ENCODE peak calls at places on chromosomes 2 and 18, in six cellular contexts. Z is activated CD8-positive, alpha-beta T cell treated with anti-CD3 and anti-CD28 coated beads for 36 hours; K is Calu3; D is tibial artery; E is dorsolateral prefrontal cortex; V is K562. H is an unnamed sample.
A peak's percentile ranks its signal among the peaks of the same experiment; 100 is the strongest.

GRCh38 chr18:43271593-43272432 is 5.5 kb downstream of the SYT4 start:
- DNase-seq in Z (peak; percentile 17), K (peak; percentile 46), D (no peak), E (no peak), V (peak; percentile 34), H (no peak)

GRCh38 chr2:213261237-213261636 is 23.0 kb upstream of the SPAG16 start:
- DNase-seq in Z (no peak), K (no peak), D (no peak), E (no peak), V (no peak), H (no peak)

GRCh38 chr18:58051765-58052460 is 7.9 kb downstream of the NEDD4L start:
- DNase-seq in Z (no peak), K (no peak), D (no peak), E (no peak), V (peak; percentile 27), H (no peak)

GRCh38 chr18:52907942-52908341 is 567.9 kb downstream of the DCC start:
- DNase-seq in Z (no peak), K (no peak), D (no peak), E (no peak), V (no peak), H (no peak)

GRCh38 chr2:82023710-82024109 is 1719.2 kb upstream of the LRRTM1 start:
- DNase-seq in Z (no peak), K (no peak), D (no peak), E (no peak), V (no peak), H (no peak)

GRCh38 chr2:239979243-239980023 is 45.7 kb downstream of the NDUFA10 start:
- DNase-seq in Z (no peak), K (no peak), D (no peak), E (peak; percentile 54), V (no peak), H (no peak)

GRCh38 chr2:133130548-133131246 is 437.6 kb downstream of the NCKAP5 start:
- DNase-seq in Z (no peak), K (no peak), D (no peak), E (no peak), V (no peak), H (no peak)

GRCh38 chr2:106827178-106827577 is 58.8 kb downstream of the ST6GAL2 start:
- DNase-seq in Z (no peak), K (no peak), D (no peak), E (no peak), V (no peak), H (no peak)

GRCh38 chr2:11665028-11665427 is 5.0 kb downstream of the NTSR2 start:
- DNase-seq in Z (no peak), K (no peak), D (no peak), E (no peak), V (no peak), H (no peak)

GRCh38 chr2:207930747-207931146 is 94.6 kb downstream of the PLEKHM3 start:
- DNase-seq in Z (no peak), K (peak; percentile 36), D (no peak), E (no peak), V (no peak), H (no peak)

GRCh38 chr2:226707500-226707899 is 92.1 kb downstream of the IRS1 start:
- DNase-seq in Z (no peak), K (no peak), D (no peak), E (no peak), V (no peak), H (no peak)

GRCh38 chr2:24969784-24970183 is 2.0 kb downstream of the DNAJC27 start:
- DNase-seq in Z (no peak), K (no peak), D (no peak), E (no peak), V (no peak), H (no peak)

GRCh38 chr2:174180165-174180724 is 68.1 kb downstream of the OLA1 start:
- DNase-seq in Z (no peak), K (no peak), D (no peak), E (no peak), V (peak; percentile 75), H (no peak)
- TF ChIP-seq CTCF in Z (no peak), K (no peak), D (no peak), E (no peak), V (peak; percentile 41), H (peak; percentile 50)

GRCh38 chr2:172048996-172049503 is 36.3 kb upstream of the DLX1 start:
- DNase-seq in Z (no peak), K (no peak), D (no peak), E (no peak), V (peak; percentile 50), H (no peak)
- TF ChIP-seq CTCF in Z (no peak), K (no peak), D (no peak), E (no peak), V (no peak), H (no peak)

GRCh38 chr2:232843860-232844259 is 26.2 kb upstream of the SNORC start:
- DNase-seq in Z (no peak), K (no peak), D (no peak), E (peak; percentile 25), V (no peak), H (no peak)
- TF ChIP-seq CTCF in Z (no peak), K (no peak), D (no peak), E (no peak), V (no peak), H (peak; percentile 52)

DNA sequence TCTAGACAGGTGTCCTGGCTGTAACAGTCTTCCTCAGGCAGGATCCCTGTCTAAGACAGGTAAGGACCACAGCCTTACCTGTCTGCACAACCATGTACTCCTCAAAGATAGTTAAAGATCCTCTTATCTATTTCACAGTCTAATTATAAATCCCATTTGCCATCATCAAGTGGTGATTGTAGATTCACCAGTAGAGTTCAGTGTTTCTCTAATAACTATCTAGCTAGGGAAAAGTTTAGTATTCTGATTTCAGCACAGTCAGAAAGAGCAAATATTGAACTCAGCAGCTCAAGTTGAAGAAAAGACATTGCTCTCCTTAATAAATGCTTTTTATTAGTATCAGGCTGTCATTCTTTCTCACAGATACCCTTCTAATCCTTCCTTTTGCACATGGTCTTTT is 1305.5 kb upstream of the NXPH2 start:
- DNase-seq in Z (no peak), K (no peak), D (no peak), E (no peak), V (no peak), H (no peak)
- TF ChIP-seq CTCF in Z (no peak), K (no peak), D (peak; percentile 17), E (no peak), V (no peak), H (peak; percentile 78)

DNA sequence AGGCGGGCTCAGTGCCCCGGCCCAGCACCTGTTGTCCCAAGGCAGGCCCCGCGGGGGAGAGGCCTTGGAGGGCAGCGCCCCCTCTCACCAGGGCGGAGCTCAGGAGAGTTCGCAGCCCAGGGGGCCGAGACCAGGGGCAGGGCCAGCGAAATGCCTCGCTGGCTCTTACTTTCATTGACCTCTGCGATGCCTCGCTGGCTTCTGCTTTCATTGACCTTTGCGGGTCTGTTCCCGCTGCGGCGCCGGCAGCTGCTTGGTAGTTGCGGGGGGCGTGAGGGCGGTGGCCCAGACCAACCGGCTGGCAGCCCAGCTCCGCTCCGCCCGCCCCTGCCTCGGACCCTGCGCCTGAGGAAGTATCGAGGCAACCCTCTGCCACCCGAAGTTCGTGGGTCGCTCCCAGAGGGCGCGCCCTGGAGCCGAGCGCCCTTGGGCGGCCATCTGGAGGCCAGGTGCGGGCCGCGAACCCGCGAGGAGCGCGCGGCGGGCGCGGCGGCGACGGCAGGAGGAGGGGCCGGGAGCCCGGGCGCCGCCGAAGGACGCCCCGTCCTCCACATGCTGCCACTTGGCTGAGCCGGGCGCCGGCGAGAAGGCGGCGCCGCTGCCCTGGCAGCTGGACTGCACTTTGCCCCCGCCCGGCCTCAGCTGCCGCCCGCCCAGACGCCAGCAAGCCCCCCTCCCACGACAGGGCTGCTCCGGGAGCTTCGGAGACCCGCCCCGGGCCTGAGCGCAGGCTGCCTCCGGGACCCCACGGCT is 118.0 kb upstream of the MSTN start:
- DNase-seq in Z (peak; percentile 29), K (peak; percentile 79), D (no peak), E (peak; percentile 60), V (peak; percentile 88), H (peak; percentile 82)
- TF ChIP-seq CTCF in Z (no peak), K (peak; percentile 82), D (no peak), E (no peak), V (peak; percentile 75), H (peak; percentile 71)

DNA sequence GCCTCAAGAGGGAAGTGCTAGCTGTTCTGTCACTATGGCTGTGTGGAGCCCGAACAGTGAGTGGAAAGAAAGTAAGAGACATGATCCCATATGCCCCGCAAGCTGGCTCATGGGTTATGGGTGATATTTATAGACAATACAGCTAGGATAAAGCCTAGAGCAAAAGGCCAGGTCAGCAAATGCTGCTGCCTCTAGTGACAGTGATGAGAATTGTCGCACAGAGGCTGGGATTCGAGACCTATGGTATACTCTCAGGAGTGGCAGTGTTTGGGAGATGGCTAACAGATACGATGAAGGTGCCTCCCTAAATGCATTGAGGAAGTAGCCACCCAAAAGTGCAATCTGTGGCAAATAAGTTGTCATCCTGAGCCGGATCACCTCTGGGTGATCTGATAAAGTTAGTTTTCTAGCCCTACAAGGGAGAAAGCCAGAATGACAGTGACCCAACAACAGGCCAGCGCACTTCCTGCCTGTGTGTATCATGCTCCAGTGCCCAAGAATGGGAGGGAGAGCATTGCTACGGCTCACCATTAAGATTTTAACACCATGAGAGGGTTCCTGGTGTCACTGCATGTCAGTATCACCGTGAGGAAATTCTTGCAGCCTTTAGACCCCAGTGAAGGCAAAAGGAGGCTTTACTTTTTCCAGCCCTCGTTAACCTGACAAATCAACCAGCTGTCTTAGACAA is 92.3 kb upstream of the TGFA start:
- DNase-seq in Z (no peak), K (no peak), D (no peak), E (no peak), V (peak; percentile 23), H (no peak)
- TF ChIP-seq CTCF in Z (peak; percentile 21), K (no peak), D (no peak), E (no peak), V (peak; percentile 43), H (no peak)

GRCh38 chr2:148513425-148513824 is 131.1 kb upstream of the EPC2 start:
- DNase-seq in Z (no peak), K (no peak), D (no peak), E (no peak), V (no peak), H (no peak)

GRCh38 chr2:148508878-148509702 is 135.5 kb upstream of the EPC2 start:
- DNase-seq in Z (peak; percentile 95), K (peak; percentile 90), D (peak; percentile 81), E (peak; percentile 69), V (peak; percentile 87), H (no peak)

GRCh38 chr2:148507970-148508369 is 136.6 kb upstream of the EPC2 start:
- DNase-seq in Z (no peak), K (no peak), D (no peak), E (no peak), V (no peak), H (no peak)

GRCh38 chr2:148511883-148512282 is 132.7 kb upstream of the EPC2 start:
- DNase-seq in Z (no peak), K (no peak), D (no peak), E (no peak), V (no peak), H (no peak)

GRCh38 chr2:148509703-148510036 is 134.9 kb upstream of the EPC2 start:
- DNase-seq in Z (no peak), K (no peak), D (no peak), E (no peak), V (no peak), H (peak; percentile 55)
- TF ChIP-seq CTCF in Z (peak; percentile 57), K (no peak), D (no peak), E (no peak), V (no peak), H (peak; percentile 6)

GRCh38 chr2:168345601-168346000 is 98.2 kb upstream of the STK39 start:
- DNase-seq in Z (no peak), K (no peak), D (no peak), E (no peak), V (no peak), H (no peak)
- TF ChIP-seq CTCF in Z (no peak), K (no peak), D (no peak), E (no peak), V (no peak), H (no peak)